ENCODE peak calls at places on chromosomes 12 and 14, in nine cellular contexts. X is uterus, T is fibroblast of lung, V is AG09319, B is fibroblast of mammary gland, S is lung, R is cardiac muscle cell, A is MM.1S, G is tibial artery. Q is an unnamed sample.
A peak's percentile ranks its signal among the peaks of the same experiment; 100 is the strongest.

GRCh38 chr14:56351861-56352260 is 227.7 kb upstream of the TMEM260 start:
- DNase-seq in R (peak; percentile 68), X (no peak), T (peak; percentile 46), V (no peak), B (peak; percentile 76), S (no peak), G (no peak), A (no peak), Q (no peak)

GRCh38 chr12:113514602-113515001 is 42.9 kb upstream of the LHX5 start:
- DNase-seq in A (no peak), V (no peak), B (no peak), R (no peak), S (no peak), G (no peak), X (no peak), T (no peak), Q (no peak)

GRCh38 chr14:72828604-72829003 is 65.3 kb downstream of the DPF3 start:
- DNase-seq in S (no peak), G (no peak), V (no peak), T (no peak), X (no peak), B (no peak), A (no peak), R (no peak), Q (no peak)

GRCh38 chr12:53670966-53671365 is 4.9 kb downstream of the ATP5MC2 start:
- DNase-seq in S (no peak), R (no peak), X (no peak), A (no peak), T (no peak), V (no peak), B (no peak), G (no peak), Q (no peak)

GRCh38 chr14:73717998-73718741 is 4.0 kb upstream of the PNMA1 start:
- DNase-seq in R (no peak), X (peak; percentile 65), T (peak; percentile 59), A (no peak), V (no peak), S (no peak), G (no peak), B (no peak), Q (no peak)

GRCh38 chr12:104508752-104509446 is 52.2 kb downstream of the CHST11 start:
- DNase-seq in V (no peak), X (no peak), A (no peak), B (no peak), S (no peak), T (no peak), R (no peak), G (no peak), Q (no peak)

GRCh38 chr12:104154286-104154685 is 16.3 kb upstream of the NFYB start:
- DNase-seq in R (no peak), X (no peak), G (no peak), V (no peak), A (no peak), S (no peak), B (no peak), T (no peak), Q (no peak)

GRCh38 chr14:75896341-75896740 is 85.5 kb downstream of the TGFB3 start:
- DNase-seq in R (peak; percentile 28), X (no peak), B (no peak), T (no peak), G (no peak), V (no peak), S (no peak), A (no peak), Q (no peak)

GRCh38 chr14:76391981-76392690 is 16.2 kb downstream of the ESRRB start:
- DNase-seq in V (no peak), G (no peak), B (no peak), A (no peak), X (no peak), S (no peak), R (no peak), T (no peak), Q (no peak)

GRCh38 chr14:94445003-94445402 is 7.6 kb downstream of the SERPINA11 start:
- DNase-seq in S (no peak), B (no peak), R (no peak), G (no peak), V (no peak), T (no peak), X (no peak), A (no peak), Q (no peak)

GRCh38 chr12:27009926-27010325 is 4.3 kb downstream of the TM7SF3 start:
- DNase-seq in X (no peak), B (no peak), S (no peak), A (no peak), R (no peak), V (no peak), T (no peak), G (no peak), Q (no peak)
- TF ChIP-seq CTCF in X (no peak), B (no peak), S (no peak), A (no peak), R (no peak), V (no peak), T (no peak), G (no peak), Q (no peak)

GRCh38 chr14:65169351-65169750 is 67.0 kb upstream of the MAX start:
- DNase-seq in V (peak; percentile 15), S (no peak), X (no peak), R (peak; percentile 69), B (peak; percentile 93), A (peak; percentile 78), G (no peak), T (peak; percentile 88), Q (no peak)

GRCh38 chr14:65168840-65169239 is 66.5 kb upstream of the MAX start:
- DNase-seq in R (peak; percentile 76), S (no peak), G (no peak), T (peak; percentile 72), X (no peak), V (no peak), B (peak; percentile 90), A (no peak), Q (no peak)

GRCh38 chr14:65173973-65174693 is 71.8 kb upstream of the MAX start:
- DNase-seq in V (no peak), A (no peak), R (peak; percentile 40), G (no peak), B (no peak), T (no peak), X (peak; percentile 24), S (no peak), Q (peak; percentile 22)

GRCh38 chr14:65170318-65170717 is 68.0 kb upstream of the MAX start:
- DNase-seq in A (no peak), G (no peak), V (no peak), S (no peak), X (no peak), R (no peak), B (no peak), T (no peak), Q (no peak)

DNA sequence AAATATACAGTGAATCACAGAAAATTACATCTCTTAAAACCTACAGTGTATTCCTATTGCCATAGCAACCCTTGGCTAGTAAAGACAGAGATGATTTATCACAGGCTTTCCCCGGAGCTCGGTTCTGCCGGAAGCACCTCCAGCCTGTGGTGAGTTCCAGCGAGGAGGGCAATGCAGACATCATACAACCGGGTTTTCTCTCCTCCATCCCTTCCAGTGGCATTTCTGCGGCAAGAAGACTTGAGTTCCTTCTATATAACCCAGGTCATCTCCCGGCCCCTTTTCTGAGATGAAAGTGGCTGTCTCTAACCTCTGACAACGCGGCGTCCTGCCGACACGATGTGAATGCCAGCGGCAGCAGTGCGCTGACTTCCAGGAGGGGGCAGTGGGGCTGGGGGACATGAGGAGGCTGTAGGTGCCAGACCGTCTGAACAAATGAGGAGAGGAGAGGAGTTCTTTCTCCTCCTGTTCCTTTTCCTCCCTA is 68.5 kb upstream of the MAX start:
- DNase-seq in B (peak; percentile 81), A (no peak), S (no peak), V (peak; percentile 57), T (peak; percentile 75), R (peak; percentile 88), G (no peak), X (no peak), Q (peak; percentile 50)
- TF ChIP-seq CTCF in B (peak; percentile 48), A (no peak), S (no peak), V (peak; percentile 67), T (peak; percentile 46), R (peak; percentile 70), G (no peak), X (no peak), Q (peak; percentile 56)

GRCh38 chr12:48032597-48032996 is 28.3 kb upstream of the COL2A1 start:
- DNase-seq in B (peak; percentile 4), X (no peak), G (no peak), A (no peak), R (peak; percentile 14), V (no peak), S (no peak), T (no peak), Q (no peak)

GRCh38 chr12:48029401-48029770 is 25.1 kb upstream of the COL2A1 start:
- DNase-seq in X (no peak), R (no peak), S (no peak), B (no peak), A (no peak), T (no peak), V (no peak), G (no peak), Q (no peak)

GRCh38 chr12:48028541-48029400 is 24.5 kb upstream of the COL2A1 start:
- DNase-seq in R (no peak), V (no peak), T (no peak), X (no peak), S (no peak), A (no peak), B (no peak), G (no peak), Q (no peak)

GRCh38 chr12:48031135-48031960 is 27.1 kb upstream of the COL2A1 start:
- DNase-seq in S (no peak), X (no peak), B (no peak), T (no peak), G (no peak), V (no peak), A (no peak), R (no peak), Q (no peak)

DNA sequence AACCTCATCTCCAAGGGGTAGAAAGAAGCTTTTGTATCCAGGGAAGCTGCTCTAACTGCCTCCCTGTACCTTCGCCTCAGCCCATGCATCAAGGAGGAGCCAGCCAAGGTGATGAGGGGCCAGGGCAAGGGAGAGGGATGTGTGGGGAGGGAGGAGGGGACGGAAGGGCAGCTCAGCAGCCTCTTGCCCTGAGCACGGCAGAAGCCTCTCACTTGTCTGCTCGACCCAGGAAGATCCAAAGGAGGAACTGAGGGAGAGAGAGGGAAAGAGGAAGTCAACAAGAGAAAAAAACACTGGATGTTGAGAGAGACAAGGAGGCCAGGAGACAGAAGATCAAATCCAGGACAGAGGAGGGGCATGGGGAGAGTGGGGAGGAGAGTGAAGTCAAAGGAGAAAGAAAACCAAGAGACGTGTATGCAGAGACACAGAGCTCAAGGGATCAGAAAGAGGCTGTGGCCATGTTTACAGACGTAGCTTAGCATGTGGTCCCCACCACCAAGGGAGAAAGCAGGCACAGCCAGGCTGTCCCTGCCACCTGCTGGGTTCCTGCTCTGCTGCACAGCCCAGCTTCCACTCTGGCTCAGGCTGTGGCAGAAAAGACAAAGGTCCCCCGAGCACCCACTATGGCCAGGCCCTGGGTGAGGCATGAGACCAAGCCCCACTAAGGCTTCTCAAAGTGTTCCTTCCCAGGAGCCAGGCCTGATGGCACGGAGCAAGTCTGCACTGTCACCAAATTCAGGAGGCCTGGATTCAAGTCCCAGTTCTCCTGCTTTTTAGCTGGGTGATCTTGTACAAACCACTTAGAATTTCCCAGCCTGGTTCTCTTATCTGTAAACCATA is 25.8 kb upstream of the COL2A1 start:
- DNase-seq in R (no peak), S (no peak), G (no peak), X (no peak), B (no peak), T (no peak), V (no peak), A (no peak), Q (no peak)
- TF ChIP-seq CTCF in R (no peak), S (no peak), G (no peak), X (no peak), B (no peak), T (no peak), V (no peak), A (no peak), Q (no peak)

GRCh38 chr12:69880566-69880965 is 55.5 kb downstream of the MYRFL start:
- DNase-seq in X (no peak), B (peak; percentile 36), V (no peak), A (no peak), T (peak; percentile 43), R (peak; percentile 49), G (no peak), S (no peak), Q (no peak)
- TF ChIP-seq CTCF in X (no peak), B (peak; percentile 6), V (no peak), A (no peak), T (no peak), R (peak; percentile 17), G (no peak), S (no peak), Q (peak; percentile 13)

Q was measured in neural crest cell.